ENCODE peak calls at places on chromosomes 12 and 14, in five cellular contexts. One of them, this sample, is unnamed.

GRCh38 chr14:39491134-39491541 is 58.9 kb upstream of the FBXO33 start:
- DNase-seq in HFF-Myc: no peak
- DNase-seq in brain microvascular endothelial cell: peak; percentile 12
- DNase-seq in body of pancreas: no peak
- DNase-seq in cardiac fibroblast: peak; percentile 66
- DNase-seq in this sample: no peak

GRCh38 chr12:102562836-102563425 is 82.6 kb upstream of the IGF1 start:
- DNase-seq in HFF-Myc: no peak
- DNase-seq in cardiac fibroblast: no peak
- DNase-seq in brain microvascular endothelial cell: no peak
- DNase-seq in body of pancreas: no peak
- DNase-seq in this sample: no peak

GRCh38 chr12:19643635-19644034 is 204.3 kb downstream of the AEBP2 start:
- DNase-seq in brain microvascular endothelial cell: peak; percentile 37
- DNase-seq in HFF-Myc: peak; percentile 25
- DNase-seq in cardiac fibroblast: peak; percentile 73
- DNase-seq in body of pancreas: no peak
- DNase-seq in this sample: no peak

GRCh38 chr12:50398931-50399330 is 1.8 kb upstream of the LARP4 start:
- DNase-seq in body of pancreas: no peak
- DNase-seq in brain microvascular endothelial cell: no peak
- DNase-seq in HFF-Myc: no peak
- DNase-seq in cardiac fibroblast: no peak
- DNase-seq in this sample: no peak

GRCh38 chr14:99679996-99680395 is 4.1 kb upstream of the CYP46A1 start:
- DNase-seq in brain microvascular endothelial cell: no peak
- DNase-seq in HFF-Myc: no peak
- DNase-seq in body of pancreas: no peak
- DNase-seq in cardiac fibroblast: no peak
- DNase-seq in this sample: no peak

GRCh38 chr12:110227138-110227537 is 53.9 kb upstream of the ATP2A2 start:
- DNase-seq in HFF-Myc: no peak
- DNase-seq in body of pancreas: no peak
- DNase-seq in cardiac fibroblast: no peak
- DNase-seq in brain microvascular endothelial cell: no peak
- DNase-seq in this sample: no peak

GRCh38 chr12:40693503-40693863 is 1.2 kb downstream of the CNTN1 start:
- DNase-seq in cardiac fibroblast: no peak
- DNase-seq in HFF-Myc: no peak
- DNase-seq in brain microvascular endothelial cell: no peak
- DNase-seq in body of pancreas: peak; percentile 14
- DNase-seq in this sample: no peak

GRCh38 chr14:69715725-69716482 is 51.0 kb upstream of the SRSF5 start:
- DNase-seq in body of pancreas: peak; percentile 50
- DNase-seq in HFF-Myc: no peak
- DNase-seq in brain microvascular endothelial cell: peak; percentile 68
- DNase-seq in cardiac fibroblast: peak; percentile 97
- DNase-seq in this sample: no peak

GRCh38 chr12:49557917-49558215 is 10.1 kb downstream of the MCRS1 start:
- DNase-seq in cardiac fibroblast: no peak
- DNase-seq in body of pancreas: no peak
- DNase-seq in brain microvascular endothelial cell: no peak
- DNase-seq in HFF-Myc: no peak
- DNase-seq in this sample: no peak

GRCh38 chr14:75840911-75841310 is 140.9 kb downstream of the TGFB3 start:
- DNase-seq in body of pancreas: no peak
- DNase-seq in brain microvascular endothelial cell: no peak
- DNase-seq in HFF-Myc: no peak
- DNase-seq in cardiac fibroblast: no peak
- DNase-seq in this sample: no peak

GRCh38 chr12:88493651-88494050 is 86.6 kb downstream of the KITLG start:
- DNase-seq in HFF-Myc: peak; percentile 32
- DNase-seq in body of pancreas: no peak
- DNase-seq in brain microvascular endothelial cell: no peak
- DNase-seq in cardiac fibroblast: peak; percentile 93
- DNase-seq in this sample: no peak

GRCh38 chr12:122111070-122111750 is 32.7 kb downstream of the MLXIP start:
- DNase-seq in brain microvascular endothelial cell: no peak
- DNase-seq in cardiac fibroblast: no peak
- DNase-seq in HFF-Myc: no peak
- DNase-seq in body of pancreas: no peak
- DNase-seq in this sample: no peak

GRCh38 chr12:3236345-3237153 is 159.4 kb downstream of the TSPAN9 start:
- DNase-seq in HFF-Myc: peak; percentile 61
- DNase-seq in cardiac fibroblast: peak; percentile 65
- DNase-seq in body of pancreas: no peak
- DNase-seq in brain microvascular endothelial cell: peak; percentile 82
- DNase-seq in this sample: no peak

GRCh38 chr12:130747867-130748740 is 32.0 kb upstream of the RIMBP2 start:
- DNase-seq in body of pancreas: peak; percentile 75
- DNase-seq in cardiac fibroblast: peak; percentile 70
- DNase-seq in brain microvascular endothelial cell: peak; percentile 68
- DNase-seq in HFF-Myc: peak; percentile 43
- DNase-seq in this sample: no peak

GRCh38 chr12:79945455-79945854 is 10.6 kb upstream of the PPP1R12A start:
- DNase-seq in brain microvascular endothelial cell: no peak
- DNase-seq in body of pancreas: no peak
- DNase-seq in HFF-Myc: no peak
- DNase-seq in cardiac fibroblast: no peak
- DNase-seq in this sample: no peak

GRCh38 chr14:75811862-75812505 is 150.9 kb downstream of the TTLL5 start:
- DNase-seq in body of pancreas: peak; percentile 23
- DNase-seq in brain microvascular endothelial cell: no peak
- DNase-seq in HFF-Myc: peak; percentile 76
- DNase-seq in cardiac fibroblast: no peak
- DNase-seq in this sample: no peak

GRCh38 chr12:58416211-58416610 is 474.8 kb downstream of the ATP23 start:
- DNase-seq in cardiac fibroblast: peak; percentile 81
- DNase-seq in brain microvascular endothelial cell: peak; percentile 81
- DNase-seq in HFF-Myc: peak; percentile 56
- DNase-seq in body of pancreas: no peak
- DNase-seq in this sample: no peak

GRCh38 chr12:58415716-58416115 is 474.3 kb downstream of the ATP23 start:
- DNase-seq in cardiac fibroblast: no peak
- DNase-seq in HFF-Myc: no peak
- DNase-seq in brain microvascular endothelial cell: no peak
- DNase-seq in body of pancreas: no peak
- DNase-seq in this sample: no peak

GRCh38 chr12:58412466-58412865 is 471.1 kb downstream of the ATP23 start:
- DNase-seq in brain microvascular endothelial cell: no peak
- DNase-seq in body of pancreas: no peak
- DNase-seq in HFF-Myc: no peak
- DNase-seq in cardiac fibroblast: no peak
- DNase-seq in this sample: no peak

GRCh38 chr12:58413794-58414193 is 472.4 kb downstream of the ATP23 start:
- DNase-seq in cardiac fibroblast: peak; percentile 84
- DNase-seq in body of pancreas: no peak
- DNase-seq in HFF-Myc: no peak
- DNase-seq in brain microvascular endothelial cell: peak; percentile 82
- DNase-seq in this sample: no peak

GRCh38 chr12:58414398-58414871 is 473.1 kb downstream of the ATP23 start:
- DNase-seq in cardiac fibroblast: peak; percentile 75
- DNase-seq in HFF-Myc: no peak
- DNase-seq in body of pancreas: no peak
- DNase-seq in brain microvascular endothelial cell: peak; percentile 35
- DNase-seq in this sample: no peak
- H3K4me3 ChIP-seq in cardiac fibroblast: no peak overlapping the region
- H3K4me3 ChIP-seq in HFF-Myc: no peak overlapping the region
- H3K4me3 ChIP-seq in body of pancreas: no peak overlapping the region
- H3K4me3 ChIP-seq in brain microvascular endothelial cell: no peak overlapping the region
- H3K4me3 ChIP-seq in this sample: no peak overlapping the region

DNA sequence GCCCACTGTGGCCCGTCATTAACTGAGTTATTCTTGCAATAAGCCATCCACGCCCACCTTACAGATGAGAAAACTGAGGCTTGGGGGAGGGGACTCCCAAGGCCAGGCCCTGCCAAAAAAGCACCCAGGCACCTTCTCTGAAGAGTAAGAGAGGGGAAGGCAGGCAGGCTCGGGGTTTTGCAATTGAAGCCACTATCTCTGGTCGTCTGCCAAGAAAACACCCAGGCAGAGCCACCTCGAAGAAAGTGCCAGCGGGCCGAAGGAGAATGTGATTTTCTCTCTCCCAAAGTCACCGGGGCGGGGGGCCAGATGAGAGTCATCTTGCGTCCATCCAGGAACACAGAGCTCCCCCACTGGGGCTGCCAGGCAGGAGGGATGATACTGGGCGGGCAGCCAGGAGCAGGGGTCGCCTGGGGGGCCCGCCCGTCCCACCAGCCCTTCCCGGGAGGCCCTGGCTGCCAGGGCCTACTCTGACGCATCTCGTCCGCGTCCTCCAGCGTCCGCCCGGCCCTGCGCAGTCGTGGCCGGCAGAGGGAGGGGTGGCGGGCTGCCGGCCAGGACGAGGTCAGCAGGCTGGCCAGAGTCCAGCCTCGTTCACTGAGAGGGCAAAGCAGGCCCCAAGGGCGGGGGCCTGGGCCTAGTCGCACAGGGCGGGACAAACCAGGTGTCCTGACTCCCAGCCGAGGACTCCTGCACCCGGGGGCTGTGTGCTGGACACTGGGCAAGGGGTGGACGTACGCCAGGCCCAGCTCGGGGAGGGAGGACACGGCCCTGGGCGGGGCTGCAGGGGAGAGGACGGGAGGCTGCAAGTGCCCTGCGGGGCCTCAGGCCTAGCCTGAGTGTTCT is 74.4 kb downstream of the RFLNA start:
- DNase-seq in body of pancreas: peak; percentile 96
- DNase-seq in cardiac fibroblast: peak; percentile 95
- DNase-seq in HFF-Myc: no peak
- DNase-seq in brain microvascular endothelial cell: peak; percentile 74
- DNase-seq in this sample: no peak
- TF ChIP-seq CTCF in body of pancreas: peak; percentile 86
- TF ChIP-seq CTCF in cardiac fibroblast: peak; percentile 43
- TF ChIP-seq CTCF in HFF-Myc: peak; percentile 40
- TF ChIP-seq CTCF in brain microvascular endothelial cell: peak; percentile 29
- TF ChIP-seq CTCF in this sample: no peak

GRCh38 chr12:39239484-39240143 is 203.3 kb downstream of the KIF21A start:
- DNase-seq in HFF-Myc: no peak
- DNase-seq in cardiac fibroblast: peak; percentile 1
- DNase-seq in brain microvascular endothelial cell: no peak
- DNase-seq in body of pancreas: no peak
- DNase-seq in this sample: no peak

GRCh38 chr12:39240573-39240972 is 202.3 kb downstream of the KIF21A start:
- DNase-seq in brain microvascular endothelial cell: no peak
- DNase-seq in body of pancreas: no peak
- DNase-seq in HFF-Myc: no peak
- DNase-seq in cardiac fibroblast: no peak
- DNase-seq in this sample: no peak

GRCh38 chr12:39240144-39240486 is 202.8 kb downstream of the KIF21A start:
- DNase-seq in body of pancreas: no peak
- DNase-seq in brain microvascular endothelial cell: no peak
- DNase-seq in HFF-Myc: no peak
- DNase-seq in cardiac fibroblast: no peak
- DNase-seq in this sample: no peak

GRCh38 chr12:39236994-39237393 is 205.9 kb downstream of the KIF21A start:
- DNase-seq in HFF-Myc: no peak
- DNase-seq in cardiac fibroblast: peak; percentile 91
- DNase-seq in body of pancreas: no peak
- DNase-seq in brain microvascular endothelial cell: peak; percentile 4
- DNase-seq in this sample: no peak

DNA sequence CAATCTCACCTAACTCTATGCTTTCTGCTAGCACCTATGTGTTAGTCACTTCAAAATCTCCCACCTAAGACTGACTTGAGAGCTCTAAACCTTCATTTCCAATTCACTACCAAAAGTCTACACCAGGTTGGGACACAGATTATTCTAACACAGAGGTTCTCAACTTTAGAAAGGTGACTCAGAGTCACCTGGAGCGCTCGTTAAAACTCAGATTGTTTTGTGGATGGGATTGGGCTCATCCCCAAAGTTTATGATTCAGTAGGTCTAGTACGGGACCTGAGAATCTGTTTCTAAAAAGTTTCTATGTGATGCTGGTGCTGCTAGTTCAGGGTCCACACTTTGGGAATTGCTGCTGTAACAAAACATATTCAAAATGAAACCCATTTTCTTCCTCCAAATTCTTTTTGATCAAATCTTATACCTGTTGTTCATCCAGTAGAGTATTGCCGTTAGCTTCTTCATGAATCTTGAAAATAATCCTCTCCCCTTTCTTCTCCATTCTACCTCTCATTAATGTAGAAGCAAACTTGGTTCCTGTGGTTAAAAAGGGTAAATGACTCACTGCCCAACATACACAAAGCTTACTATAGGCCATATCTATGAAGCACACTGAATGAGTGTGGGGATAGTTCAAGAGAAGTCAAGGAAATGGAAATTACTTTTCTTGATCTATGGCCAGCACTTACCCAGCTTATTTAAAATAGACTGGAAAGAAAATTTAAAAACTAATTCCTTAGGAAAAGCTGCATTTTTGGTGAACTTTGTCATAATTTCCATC is 206.7 kb downstream of the KIF21A start:
- DNase-seq in HFF-Myc: no peak
- DNase-seq in cardiac fibroblast: peak; percentile 51
- DNase-seq in body of pancreas: no peak
- DNase-seq in brain microvascular endothelial cell: no peak
- DNase-seq in this sample: no peak
- H3K4me3 ChIP-seq in HFF-Myc: no peak overlapping the region
- H3K4me3 ChIP-seq in cardiac fibroblast: no peak overlapping the region
- H3K4me3 ChIP-seq in body of pancreas: no peak overlapping the region
- H3K4me3 ChIP-seq in brain microvascular endothelial cell: no peak overlapping the region
- H3K4me3 ChIP-seq in this sample: no peak overlapping the region

DNA sequence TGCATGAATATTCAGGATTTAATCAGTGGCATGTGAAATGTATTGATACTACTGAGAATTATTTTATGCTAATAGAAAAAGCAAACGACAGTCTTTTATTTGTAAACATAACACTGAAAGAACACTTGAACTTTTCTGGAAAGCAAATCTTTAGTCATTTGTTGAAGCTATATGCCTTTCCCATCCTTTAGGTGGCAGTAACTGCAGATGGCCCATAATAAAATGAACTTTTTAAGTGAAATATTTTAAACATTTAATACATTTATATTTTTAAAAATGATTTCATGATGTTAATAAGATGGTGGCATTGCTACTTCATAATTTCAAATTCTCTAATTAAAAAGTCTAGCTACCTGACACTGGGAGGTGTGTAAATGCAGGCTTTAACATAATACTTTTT is 13.9 kb upstream of the KRR1 start:
- DNase-seq in HFF-Myc: no peak
- DNase-seq in cardiac fibroblast: no peak
- DNase-seq in body of pancreas: no peak
- DNase-seq in brain microvascular endothelial cell: no peak
- DNase-seq in this sample: no peak
- TF ChIP-seq CTCF in HFF-Myc: peak; percentile 8
- TF ChIP-seq CTCF in cardiac fibroblast: peak; percentile 52
- TF ChIP-seq CTCF in body of pancreas: no peak
- TF ChIP-seq CTCF in brain microvascular endothelial cell: peak; percentile 50
- TF ChIP-seq CTCF in this sample: no peak

This sample was measured in GM12864.